ENCODE peak calls at places on chromosomes 6 and 20, in four cellular contexts. X is HCT116, Y is PC-9, I is sigmoid colon. W is an unnamed sample.
A peak's percentile ranks its signal among the peaks of the same experiment; 100 is the strongest.

GRCh38 chr6:99350573-99350972 is 1.1 kb upstream of the FAXC start:
- DNase-seq in X (no peak), Y (no peak), I (no peak), W (no peak)

GRCh38 chr6:11495565-11496145 is 41.9 kb upstream of the TMEM170B start:
- DNase-seq in Y (no peak), I (no peak), X (no peak), W (no peak)

GRCh38 chr6:165774903-165775608 is 112.0 kb upstream of the PDE10A start:
- DNase-seq in Y (no peak), I (no peak), X (no peak), W (no peak)

GRCh38 chr6:24257282-24257681 is 100.6 kb downstream of the DCDC2 start:
- DNase-seq in Y (no peak), X (peak; percentile 13), I (no peak), W (no peak)

GRCh38 chr6:45920819-45921511 is 94.7 kb downstream of the CLIC5 start:
- DNase-seq in X (no peak), I (no peak), Y (no peak), W (no peak)

GRCh38 chr6:144820270-144820669 is 535.1 kb downstream of the UTRN start:
- DNase-seq in I (no peak), X (peak; percentile 24), Y (no peak), W (no peak)

GRCh38 chr6:7991536-7991935 is 72.7 kb downstream of the BLOC1S5 start:
- DNase-seq in I (no peak), X (no peak), Y (no peak), W (no peak)

GRCh38 chr6:166653639-166653941 is 26.5 kb upstream of the RPS6KA2 start:
- DNase-seq in I (no peak), X (no peak), Y (no peak), W (no peak)

GRCh38 chr6:132214716-132215115 is 186.6 kb downstream of the MOXD1 start:
- DNase-seq in X (no peak), Y (no peak), I (no peak), W (no peak)

GRCh38 chr6:56026461-56027180 is 151.2 kb upstream of the BMP5 start:
- DNase-seq in Y (peak; percentile 13), X (no peak), I (no peak), W (no peak)

GRCh38 chr20:24503352-24503931 is 34.0 kb downstream of the SYNDIG1 start:
- DNase-seq in X (no peak), I (no peak), Y (no peak), W (no peak)

GRCh38 chr6:154499854-154500589 is 10.5 kb downstream of the CNKSR3 start:
- DNase-seq in I (no peak), X (no peak), Y (no peak), W (no peak)

GRCh38 chr6:154501287-154501868 is 9.1 kb downstream of the CNKSR3 start:
- DNase-seq in I (peak; percentile 28), Y (no peak), X (no peak), W (no peak)

GRCh38 chr6:154502564-154502963 is 7.9 kb downstream of the CNKSR3 start:
- DNase-seq in Y (no peak), X (no peak), I (peak; percentile 42), W (no peak)

GRCh38 chr6:154498340-154498934 is 12.0 kb downstream of the CNKSR3 start:
- DNase-seq in Y (no peak), I (no peak), X (no peak), W (no peak)

GRCh38 chr6:154500769-154501171 is 9.7 kb downstream of the CNKSR3 start:
- DNase-seq in I (no peak), X (no peak), Y (no peak), W (no peak)
- TF ChIP-seq CTCF in I (peak; percentile 28), X (peak; percentile 61), Y (peak; percentile 50), W (peak; percentile 29)

GRCh38 chr6:31467151-31467550 is 30.8 kb upstream of the MICB start:
- DNase-seq in I (no peak), Y (no peak), X (no peak), W (no peak)
- H3K4me1 ChIP-seq in I (no peaks in the 10 kb centered on the region), Y (peaks cover 6% of the 10 kb centered on the region), X (peaks cover 16% of the 10 kb centered on the region), W (no peaks in the 10 kb centered on the region)

DNA sequence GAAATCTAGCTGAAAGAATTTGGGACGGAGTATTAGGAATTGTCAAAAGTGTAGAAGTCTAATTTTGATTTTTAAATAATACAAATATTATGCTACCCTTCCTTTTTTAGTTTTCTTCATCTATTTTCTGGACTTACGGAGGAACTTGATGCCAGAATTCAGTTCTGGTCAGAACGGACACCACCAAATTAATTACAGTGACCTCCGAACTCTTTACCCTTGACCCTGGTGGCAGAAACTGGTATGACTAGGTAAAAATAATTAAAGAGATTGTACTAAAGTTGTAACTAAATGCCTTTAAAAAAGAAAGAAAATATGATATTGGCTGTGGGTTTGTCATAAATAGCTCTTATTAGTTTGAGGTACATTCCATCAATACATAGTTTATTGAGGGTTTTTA is 751.1 kb upstream of the MAP3K7 start:
- DNase-seq in X (no peak), I (no peak), Y (no peak), W (no peak)
- H3K9me3 ChIP-seq in X (peaks cover 21% of the 10 kb centered on the region), I (no peaks in the 10 kb centered on the region), Y (no peaks in the 10 kb centered on the region), W (no peaks in the 10 kb centered on the region)

DNA sequence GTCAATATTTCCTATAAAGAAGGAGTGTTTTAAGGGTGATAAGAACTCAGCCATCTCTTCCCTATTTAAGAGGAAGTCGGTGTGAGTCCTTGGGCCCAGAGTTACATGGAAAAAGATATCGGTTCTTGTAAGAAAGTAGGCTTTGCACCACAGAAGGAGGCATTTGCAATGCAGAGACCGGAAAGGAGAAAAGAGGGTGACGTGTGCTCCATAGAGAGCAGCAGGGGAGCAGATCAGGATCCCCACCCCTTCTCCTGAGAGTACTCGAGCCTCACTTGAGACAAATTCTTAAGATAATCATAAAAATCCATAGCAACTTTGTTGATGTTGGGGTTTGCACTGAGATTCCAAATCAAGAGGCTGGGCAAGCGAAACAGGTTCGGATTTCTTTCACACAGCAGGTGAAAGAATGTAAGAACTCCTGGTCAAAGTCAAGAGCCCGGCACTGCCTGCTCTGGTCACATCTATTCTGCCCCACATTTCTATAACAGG is 27.8 kb downstream of the FOXA2 start:
- DNase-seq in X (no peak), Y (no peak), I (no peak), W (no peak)
- TF ChIP-seq CTCF in X (no peak), Y (no peak), I (no peak), W (no peak)

DNA sequence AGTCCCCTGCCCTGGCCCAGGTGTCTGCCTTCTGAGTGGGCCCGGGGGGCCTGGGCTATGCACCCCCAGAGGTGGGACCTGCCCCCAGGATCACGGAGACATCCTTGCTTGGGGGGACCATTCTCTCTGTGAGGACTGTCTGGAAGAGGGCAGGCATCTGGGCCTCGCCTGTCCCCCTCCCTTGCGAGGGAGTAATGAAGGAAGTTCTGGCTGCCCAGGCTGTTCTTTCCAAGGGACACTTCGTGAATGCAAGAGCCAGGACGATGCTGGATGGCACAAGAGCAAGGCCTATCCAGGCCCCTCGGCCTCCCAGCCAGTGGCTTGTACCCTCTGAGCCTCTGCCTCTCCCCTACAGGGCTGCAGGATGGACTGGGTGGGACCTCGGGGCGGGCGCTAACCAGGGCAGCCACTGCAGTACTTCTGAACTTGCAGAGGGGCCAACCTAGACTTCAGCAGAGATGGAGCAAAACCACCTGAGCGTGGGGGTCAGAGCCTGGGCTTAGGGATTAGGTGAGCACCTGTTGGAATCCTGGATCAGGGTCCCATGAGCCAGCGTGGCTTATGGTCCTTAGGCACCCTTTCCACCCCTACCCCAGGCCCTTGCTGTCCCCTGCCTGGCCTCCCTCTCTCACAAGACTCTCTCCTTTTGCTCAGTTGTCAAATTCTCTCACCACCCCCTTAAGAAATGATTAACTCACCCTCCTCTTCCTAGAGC is 53.3 kb downstream of the CTCFL start:
- DNase-seq in I (peak; percentile 50), Y (no peak), X (no peak), W (no peak)
- H3K4me1 ChIP-seq in I (no peaks in the 10 kb centered on the region), Y (no peaks in the 10 kb centered on the region), X (peaks cover 15% of the 10 kb centered on the region), W (no peaks in the 10 kb centered on the region)

GRCh38 chr6:62652692-62653328 is 366.8 kb upstream of the KHDRBS2 start:
- DNase-seq in Y (no peak), I (no peak), X (peak; percentile 15), W (no peak)
- H3K9me3 ChIP-seq in Y (no peaks in the 10 kb centered on the region), I (peaks cover 14% of the 10 kb centered on the region), X (peaks cover 8% of the 10 kb centered on the region), W (peaks cover 8% of the 10 kb centered on the region)

DNA sequence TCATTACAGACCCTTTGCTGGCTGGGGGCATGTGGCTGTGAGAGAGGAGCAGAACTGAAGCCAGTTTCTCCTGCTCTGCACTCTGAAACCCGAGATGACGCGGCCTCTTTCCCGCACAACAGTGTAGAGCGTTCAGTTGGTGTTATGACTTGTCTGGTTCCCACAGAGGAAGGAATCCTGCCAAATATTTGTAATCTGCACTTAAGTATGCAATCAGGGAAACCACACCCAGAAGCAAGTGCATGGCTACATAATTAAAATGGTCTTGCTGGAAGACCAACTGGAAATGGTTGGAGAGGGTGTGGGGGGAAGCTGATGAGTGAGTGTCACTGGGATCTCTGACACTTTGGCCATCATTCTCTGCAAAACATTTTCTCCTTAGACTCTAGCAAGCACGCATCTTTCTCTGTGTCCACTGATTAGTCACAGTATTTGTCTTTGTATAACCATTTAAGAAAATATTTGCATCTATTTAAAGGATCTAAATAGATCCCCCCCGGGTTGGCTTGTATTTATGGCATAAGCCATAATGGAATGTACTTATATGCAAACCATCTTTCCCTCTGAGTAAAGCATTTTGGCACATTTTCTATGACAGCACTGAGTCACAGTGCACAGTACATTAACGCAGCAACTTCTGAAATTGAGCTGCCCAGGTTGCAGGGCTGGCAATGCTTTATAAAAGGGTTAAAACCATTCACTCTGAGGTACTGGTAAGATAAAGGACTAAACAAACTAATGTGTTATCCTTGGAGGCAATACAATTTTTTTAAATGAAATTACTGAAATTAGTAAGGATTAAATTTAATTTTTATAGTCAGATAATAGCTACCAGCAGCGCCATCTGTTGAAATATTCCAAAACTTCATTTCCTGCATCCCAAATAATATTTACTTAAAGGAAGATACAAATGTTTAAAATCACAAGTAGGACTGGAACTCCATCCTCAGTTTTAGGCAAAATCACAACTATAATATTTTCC is 76.7 kb downstream of the FOXC1 start:
- DNase-seq in X (no peak), I (no peak), Y (peak; percentile 70), W (no peak)
- TF ChIP-seq CTCF in X (peak; percentile 14), I (no peak), Y (peak; percentile 61), W (no peak)

GRCh38 chr6:157557541-157557940 is 176.6 kb downstream of the ZDHHC14 start:
- DNase-seq in I (no peak), X (no peak), Y (no peak), W (no peak)
- H3K4me1 ChIP-seq in I (no peaks in the 10 kb centered on the region), X (no peaks in the 10 kb centered on the region), Y (peaks cover 11% of the 10 kb centered on the region), W (peaks cover 9% of the 10 kb centered on the region)

DNA sequence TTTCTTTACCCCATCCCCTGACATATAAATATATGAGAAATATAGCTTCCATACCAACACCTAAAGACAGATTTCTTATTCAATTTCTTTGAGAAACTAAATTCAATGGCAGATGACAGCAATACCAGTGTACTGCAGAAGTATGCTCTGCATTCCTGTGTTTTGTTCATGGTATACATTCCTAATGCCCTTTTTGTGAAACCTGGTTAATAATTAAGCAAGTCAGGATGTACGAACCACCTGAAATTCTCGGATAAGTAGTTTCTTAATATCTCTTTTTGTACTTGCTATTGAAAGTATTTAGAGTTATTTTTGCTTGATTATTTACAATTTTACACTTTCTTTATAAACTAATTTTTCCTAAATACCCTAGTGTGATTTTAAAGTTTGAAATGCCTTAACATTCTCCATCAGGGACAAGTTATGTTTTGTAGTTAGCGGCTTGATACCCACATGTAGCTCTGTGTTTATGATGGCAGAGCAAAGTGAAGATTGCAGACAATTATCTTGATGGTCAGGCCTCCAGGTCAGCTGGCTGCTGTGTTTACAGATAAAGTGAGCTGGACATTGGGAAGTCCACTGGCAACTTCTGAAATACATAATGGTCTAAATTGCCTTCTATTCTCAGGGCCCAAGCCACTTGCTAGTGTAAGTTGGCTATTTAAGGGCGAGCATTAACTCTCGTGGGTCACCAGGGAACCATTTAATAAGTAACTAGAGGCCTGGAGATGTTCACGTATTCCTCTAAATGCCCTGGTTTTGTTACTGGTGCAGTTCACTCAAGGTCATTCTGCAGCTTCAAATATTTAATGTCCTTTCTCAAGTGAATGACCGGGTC is 58.2 kb downstream of the PLCB1 start:
- DNase-seq in Y (no peak), I (no peak), X (no peak), W (peak; percentile 58)
- H3K9me3 ChIP-seq in Y (no peaks in the 10 kb centered on the region), I (peaks cover 4% of the 10 kb centered on the region), X (no peaks in the 10 kb centered on the region), W (peaks cover 9% of the 10 kb centered on the region)

W was measured in Caco-2.